ENCODE peak calls at places on chromosomes 11 and 22, in nine cellular contexts. Q, D, C, I, N, B, T, Z and P are unnamed samples.

GRCh38 chr11:44309483-44310197 is at the start of gene ALX4:
- DNase-seq in Q (no peak), D (no peak), C (peak; percentile 54), I (no peak), N (no peak), B (peak; percentile 79), T (no peak), Z (no peak), P (no peak)

GRCh38 chr22:21568207-21569075 is 927 bp downstream of the UBE2L3 start:
- DNase-seq in Q (no peak), D (no peak), C (no peak), I (peak; percentile 65), N (no peak), B (peak; percentile 50), T (peak; percentile 22), Z (peak; percentile 13), P (no peak)

GRCh38 chr22:50267591-50268390 is 2.4 kb downstream of the MAPK11 start:
- DNase-seq in Q (peak; percentile 79), D (no peak), C (no peak), I (peak; percentile 71), N (peak; percentile 48), B (peak; percentile 81), T (no peak), Z (peak; percentile 82), P (no peak)

GRCh38 chr22:42868751-42869251 is 11.7 kb upstream of the ARFGAP3 start:
- DNase-seq in Q (no peak), D (no peak), C (no peak), I (no peak), N (no peak), B (no peak), T (peak; percentile 62), Z (peak; percentile 90), P (no peak)

GRCh38 chr11:17735823-17736772 is 1.5 kb downstream of the KCNC1 start:
- DNase-seq in Q (no peak), D (no peak), C (no peak), I (no peak), N (no peak), B (peak; percentile 70), T (no peak), Z (no peak), P (no peak)

GRCh38 chr11:130371004-130371590 is 56.4 kb upstream of the ZBTB44 start:
- DNase-seq in Q (no peak), D (no peak), C (no peak), I (peak; percentile 44), N (no peak), B (peak; percentile 39), T (no peak), Z (no peak), P (no peak)

GRCh38 chr11:86592047-86592564 is 80.3 kb downstream of the ME3 start:
- DNase-seq in Q (no peak), D (no peak), C (no peak), I (no peak), N (no peak), B (no peak), T (peak; percentile 78), Z (no peak), P (no peak)

GRCh38 chr11:96311120-96311568 is 31.9 kb downstream of the MAML2 start:
- DNase-seq in Q (no peak), D (no peak), C (no peak), I (no peak), N (no peak), B (no peak), T (peak; percentile 81), Z (peak; percentile 50), P (no peak)

GRCh38 chr11:8038811-8039529 is 42.0 kb upstream of the TUB start:
- DNase-seq in Q (no peak), D (no peak), C (peak; percentile 20), I (no peak), N (no peak), B (no peak), T (no peak), Z (no peak), P (no peak)

GRCh38 chr11:45885274-45885920 is at the start of gene MAPK8IP1:
- DNase-seq in Q (no peak), D (no peak), C (no peak), I (peak; percentile 59), N (peak; percentile 18), B (peak; percentile 88), T (no peak), Z (peak; percentile 34), P (no peak)

GRCh38 chr22:29049655-29050263 is 11.9 kb downstream of the C22orf31 start:
- DNase-seq in Q (no peak), D (no peak), C (peak; percentile 49), I (no peak), N (no peak), B (no peak), T (no peak), Z (no peak), P (no peak)

GRCh38 chr11:17979770-17980371 is 33.0 kb downstream of the SERGEF start:
- DNase-seq in Q (peak; percentile 25), D (peak; percentile 57), C (no peak), I (peak; percentile 55), N (peak; percentile 42), B (peak; percentile 81), T (no peak), Z (peak; percentile 21), P (no peak)

GRCh38 chr11:44751066-44751465 is 24.3 kb downstream of the TSPAN18 start:
- DNase-seq in Q (no peak), D (no peak), C (no peak), I (no peak), N (no peak), B (no peak), T (no peak), Z (no peak), P (no peak)

GRCh38 chr11:128900468-128900867 is 9.3 kb downstream of the KCNJ5 start:
- DNase-seq in Q (no peak), D (no peak), C (no peak), I (no peak), N (no peak), B (no peak), T (no peak), Z (no peak), P (no peak)

GRCh38 chr11:42555197-42555596 is 756.6 kb upstream of the API5 start:
- DNase-seq in Q (no peak), D (no peak), C (no peak), I (no peak), N (no peak), B (no peak), T (no peak), Z (no peak), P (no peak)

GRCh38 chr11:2588809-2589537 is 110.8 kb downstream of the KCNQ1OT1 start:
- DNase-seq in Q (no peak), D (no peak), C (peak; percentile 33), I (no peak), N (peak; percentile 2), B (no peak), T (no peak), Z (no peak), P (no peak)

GRCh38 chr11:65424200-65425104 is 1.9 kb downstream of the NEAT1 start:
- DNase-seq in Q (peak; percentile 70), D (no peak), C (peak; percentile 84), I (peak; percentile 71), N (peak; percentile 55), B (peak; percentile 18), T (peak; percentile 29), Z (no peak), P (no peak)
- H3K4me1 ChIP-seq in Q (peaks cover 8% of the 10 kb centered on the region), D (peaks cover 20% of the 10 kb centered on the region), C (peaks cover 45% of the 10 kb centered on the region), I (peaks cover 56% of the 10 kb centered on the region), N (peaks cover 42% of the 10 kb centered on the region), B (peaks cover 81% of the 10 kb centered on the region), T (peaks cover 51% of the 10 kb centered on the region), Z (peaks cover 10% of the 10 kb centered on the region), P (peaks cover 25% of the 10 kb centered on the region)

GRCh38 chr11:74185695-74186094 is 14.6 kb downstream of the PPME1 start:
- DNase-seq in Q (no peak), D (no peak), C (no peak), I (no peak), N (no peak), B (no peak), T (peak; percentile 60), Z (no peak), P (no peak)
- H3K4me3 ChIP-seq in Q (no peak overlapping the region), D (no peak overlapping the region), C (no peak overlapping the region), I (no peak overlapping the region), N (no peak overlapping the region), B (no peak overlapping the region), T (no peak overlapping the region), Z (no peak overlapping the region), P (no peak overlapping the region)

DNA sequence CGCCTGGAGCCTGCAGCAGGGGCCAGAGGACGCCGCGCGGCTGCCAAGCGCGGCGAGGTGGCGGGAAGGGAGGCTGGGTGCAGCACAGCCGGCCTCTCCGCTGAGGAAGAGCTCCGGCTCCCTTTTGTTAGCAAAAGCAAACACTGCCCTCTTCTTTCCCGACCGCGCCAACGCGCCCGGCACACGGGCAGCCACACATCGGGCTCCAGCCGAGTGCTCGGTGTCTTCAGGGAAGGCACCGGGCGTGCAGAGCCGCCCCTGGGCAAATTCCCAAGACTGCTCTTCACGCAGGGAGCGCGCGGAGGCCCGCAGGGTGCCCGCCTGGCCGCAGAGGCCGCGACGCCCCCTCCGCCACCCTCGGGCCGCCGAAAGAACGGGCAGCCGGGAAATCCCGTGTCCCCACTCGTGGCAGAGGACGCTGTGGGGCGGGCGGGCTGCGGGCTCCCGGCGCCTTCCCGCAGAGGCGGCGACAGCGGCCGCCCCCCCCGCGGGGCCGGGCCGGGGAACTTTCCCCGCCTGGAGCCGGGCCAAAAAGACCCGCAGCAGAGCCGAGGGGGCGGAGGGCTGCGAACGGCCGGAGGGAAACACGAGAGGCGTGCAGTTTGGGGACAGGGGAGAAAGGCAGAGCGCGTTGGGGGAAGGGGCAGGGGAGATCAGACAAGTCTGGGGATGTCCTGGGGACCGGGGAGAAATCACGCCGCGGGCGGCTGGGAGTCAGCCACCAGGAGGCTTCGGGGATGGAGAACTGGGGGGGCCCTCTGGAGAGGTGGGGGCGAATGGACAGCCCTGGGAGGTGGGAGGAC is 931 bp downstream of the CADM1 start:
- DNase-seq in Q (peak; percentile 62), D (peak; percentile 21), C (peak; percentile 78), I (peak; percentile 88), N (peak; percentile 9), B (peak; percentile 71), T (peak; percentile 54), Z (peak; percentile 77), P (no peak)
- H3K27ac ChIP-seq in Q (no peak overlapping the region), D (peak overlapping the region; percentile 86), C (peak overlapping the region; percentile 46), I (peak overlapping the region; percentile 58), N (peak overlapping the region; percentile 89), B (no peak overlapping the region), T (peak overlapping the region; percentile 4), Z (peak overlapping the region; percentile 79), P (no peak overlapping the region)

GRCh38 chr11:71330349-71330748 is 78.0 kb upstream of the SHANK2 start:
- DNase-seq in Q (no peak), D (no peak), C (no peak), I (no peak), N (no peak), B (no peak), T (no peak), Z (no peak), P (no peak)
- H3K4me1 ChIP-seq in Q (no peaks in the 10 kb centered on the region), D (no peaks in the 10 kb centered on the region), C (no peaks in the 10 kb centered on the region), I (no peaks in the 10 kb centered on the region), N (no peaks in the 10 kb centered on the region), B (no peaks in the 10 kb centered on the region), T (no peaks in the 10 kb centered on the region), Z (no peaks in the 10 kb centered on the region), P (no peaks in the 10 kb centered on the region)

DNA sequence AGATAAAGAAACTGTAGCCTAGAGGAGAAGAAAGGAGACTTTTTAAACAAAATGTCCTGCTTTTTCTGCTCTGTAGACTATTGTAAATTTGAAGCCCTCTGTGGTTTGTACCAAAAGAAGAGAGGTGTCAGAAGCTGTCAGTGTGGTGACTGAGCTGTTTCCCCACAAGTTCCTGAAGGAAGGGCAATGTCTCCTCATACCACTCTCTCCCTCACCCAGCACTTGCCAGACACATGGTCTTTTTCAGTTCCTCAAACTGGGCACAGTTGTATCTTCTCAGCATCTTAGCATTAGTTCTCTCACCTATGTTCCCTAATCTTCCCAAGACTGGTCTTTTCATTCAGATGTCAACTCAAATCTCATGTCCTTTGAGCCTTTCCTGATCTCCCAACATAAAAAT is 4.3 kb downstream of the BCO2 start:
- DNase-seq in Q (no peak), D (no peak), C (no peak), I (peak; percentile 27), N (no peak), B (no peak), T (no peak), Z (no peak), P (no peak)
- H3K4me3 ChIP-seq in Q (no peak overlapping the region), D (no peak overlapping the region), C (no peak overlapping the region), I (no peak overlapping the region), N (no peak overlapping the region), B (no peak overlapping the region), T (no peak overlapping the region), Z (no peak overlapping the region), P (no peak overlapping the region)